ENCODE peak calls at places on chromosome 3, in eight cellular contexts. One of them, this sample, is unnamed.

GRCh38 chr3:170992854-170993253 is 33.7 kb downstream of the SLC2A2 start:
- DNase-seq in IMR-90: peak
- DNase-seq in ovary: no peak
- DNase-seq in tibial nerve: no peak
- DNase-seq in heart left ventricle: no peak
- DNase-seq in A549: no peak
- DNase-seq in vagina: no peak
- DNase-seq in body of pancreas: no peak
- DNase-seq in this sample: no peak

GRCh38 chr3:65146149-65146548 is 458.3 kb upstream of the ADAMTS9 start:
- DNase-seq in IMR-90: no peak
- DNase-seq in ovary: no peak
- DNase-seq in tibial nerve: no peak
- DNase-seq in heart left ventricle: no peak
- DNase-seq in A549: no peak
- DNase-seq in vagina: no peak
- DNase-seq in body of pancreas: peak
- DNase-seq in this sample: no peak

GRCh38 chr3:124964432-124964831 is 29.9 kb upstream of the MUC13 start:
- DNase-seq in IMR-90: peak
- DNase-seq in ovary: no peak
- DNase-seq in tibial nerve: no peak
- DNase-seq in heart left ventricle: no peak
- DNase-seq in A549: no peak
- DNase-seq in vagina: no peak
- DNase-seq in body of pancreas: no peak
- DNase-seq in this sample: no peak

GRCh38 chr3:53846134-53846850 is at the start of the genes CHDH and IL17RB:
- DNase-seq in IMR-90: no peak
- DNase-seq in ovary: peak
- DNase-seq in tibial nerve: no peak
- DNase-seq in heart left ventricle: peak
- DNase-seq in A549: peak
- DNase-seq in vagina: no peak
- DNase-seq in body of pancreas: peak
- DNase-seq in this sample: no peak

GRCh38 chr3:30426319-30426993 is 179.9 kb upstream of the TGFBR2 start:
- DNase-seq in IMR-90: peak
- DNase-seq in ovary: peak
- DNase-seq in tibial nerve: peak
- DNase-seq in heart left ventricle: peak
- DNase-seq in A549: no peak
- DNase-seq in vagina: no peak
- DNase-seq in body of pancreas: peak
- DNase-seq in this sample: peak

GRCh38 chr3:131795382-131796085 is 239.3 kb downstream of the CPNE4 start:
- DNase-seq in IMR-90: no peak
- DNase-seq in ovary: no peak
- DNase-seq in tibial nerve: peak
- DNase-seq in heart left ventricle: no peak
- DNase-seq in A549: no peak
- DNase-seq in vagina: no peak
- DNase-seq in body of pancreas: no peak
- DNase-seq in this sample: no peak

GRCh38 chr3:180135101-180135500 is 98.4 kb upstream of the PEX5L start:
- DNase-seq in IMR-90: no peak
- DNase-seq in ovary: no peak
- DNase-seq in tibial nerve: no peak
- DNase-seq in heart left ventricle: no peak
- DNase-seq in A549: no peak
- DNase-seq in vagina: no peak
- DNase-seq in body of pancreas: no peak
- DNase-seq in this sample: no peak

GRCh38 chr3:196179380-196180308 is 31.6 kb downstream of the ZDHHC19 start:
- DNase-seq in IMR-90: peak
- DNase-seq in ovary: no peak
- DNase-seq in tibial nerve: no peak
- DNase-seq in heart left ventricle: no peak
- DNase-seq in A549: no peak
- DNase-seq in vagina: no peak
- DNase-seq in body of pancreas: no peak
- DNase-seq in this sample: no peak

GRCh38 chr3:10189557-10190374 is 25.0 kb downstream of the IRAK2 start:
- DNase-seq in IMR-90: peak
- DNase-seq in ovary: peak
- DNase-seq in tibial nerve: peak
- DNase-seq in heart left ventricle: peak
- DNase-seq in A549: peak
- DNase-seq in vagina: no peak
- DNase-seq in body of pancreas: peak
- DNase-seq in this sample: peak

GRCh38 chr3:102163039-102163817 is 271.6 kb upstream of the ZPLD1 start:
- DNase-seq in IMR-90: peak
- DNase-seq in ovary: peak
- DNase-seq in tibial nerve: peak
- DNase-seq in heart left ventricle: peak
- DNase-seq in A549: peak
- DNase-seq in vagina: no peak
- DNase-seq in body of pancreas: peak
- DNase-seq in this sample: no peak

GRCh38 chr3:175179055-175179454 is 319.9 kb downstream of the NAALADL2 start:
- DNase-seq in IMR-90: peak
- DNase-seq in ovary: no peak
- DNase-seq in tibial nerve: no peak
- DNase-seq in heart left ventricle: no peak
- DNase-seq in A549: peak
- DNase-seq in vagina: no peak
- DNase-seq in body of pancreas: no peak
- DNase-seq in this sample: no peak

GRCh38 chr3:12679468-12679867 is 15.6 kb upstream of the RAF1 start:
- DNase-seq in IMR-90: peak
- DNase-seq in ovary: no peak
- DNase-seq in tibial nerve: no peak
- DNase-seq in heart left ventricle: peak
- DNase-seq in A549: peak
- DNase-seq in vagina: no peak
- DNase-seq in body of pancreas: no peak
- DNase-seq in this sample: no peak

GRCh38 chr3:181510500-181510899 is 201.2 kb upstream of the SOX2 start:
- DNase-seq in IMR-90: no peak
- DNase-seq in ovary: no peak
- DNase-seq in tibial nerve: no peak
- DNase-seq in heart left ventricle: no peak
- DNase-seq in A549: no peak
- DNase-seq in vagina: no peak
- DNase-seq in body of pancreas: no peak
- DNase-seq in this sample: no peak

DNA sequence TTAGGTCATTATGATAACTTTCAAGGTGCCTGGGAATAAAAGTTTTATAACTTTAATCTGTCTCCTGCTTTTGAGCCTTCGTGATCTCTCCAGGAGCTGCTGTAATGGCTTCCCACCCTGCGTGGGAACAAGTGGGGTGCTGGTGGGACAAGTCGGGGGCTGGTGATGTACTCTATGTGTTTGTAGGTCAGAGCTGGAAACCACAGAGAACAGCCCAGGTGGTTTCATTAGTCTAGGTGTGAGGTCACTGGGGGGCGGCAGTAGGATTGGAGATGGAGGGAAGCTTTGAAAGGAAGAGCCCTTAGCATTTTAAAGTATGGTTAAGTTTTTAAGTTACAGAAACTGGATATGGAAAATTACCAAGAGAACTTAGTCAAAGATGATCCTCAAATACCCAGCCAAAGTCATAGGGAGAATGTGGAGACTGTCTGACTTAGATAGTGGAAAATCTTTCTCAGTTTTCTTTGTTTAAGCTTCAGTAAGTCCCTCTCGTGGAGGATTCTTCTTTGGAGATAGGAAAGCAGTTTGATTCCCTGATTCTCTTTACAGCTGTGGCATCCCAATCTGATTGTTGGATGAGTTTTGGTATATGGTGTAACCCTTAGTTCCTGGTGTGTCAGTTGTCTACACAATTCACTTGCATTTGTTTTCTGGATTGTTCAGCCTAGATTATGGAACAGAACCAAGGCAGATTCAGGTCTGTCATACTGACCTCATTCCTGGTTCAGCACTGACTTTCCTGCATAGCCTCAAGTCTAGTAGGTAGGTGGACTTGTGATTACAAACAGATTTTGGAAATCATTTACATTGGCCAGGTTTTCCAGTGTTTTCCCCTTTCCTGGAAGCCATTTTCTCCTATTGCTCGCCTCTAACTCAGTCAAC is 115.6 kb downstream of the FNDC3B start:
- DNase-seq in IMR-90: no peak
- DNase-seq in ovary: no peak
- DNase-seq in tibial nerve: no peak
- DNase-seq in heart left ventricle: no peak
- DNase-seq in A549: no peak
- DNase-seq in vagina: no peak
- DNase-seq in body of pancreas: no peak
- DNase-seq in this sample: no peak
- TF ChIP-seq POLR2A in IMR-90: no peak
- TF ChIP-seq POLR2A in ovary: no peak
- TF ChIP-seq POLR2A in tibial nerve: no peak
- TF ChIP-seq POLR2A in heart left ventricle: no peak
- TF ChIP-seq POLR2A in A549: no peak
- TF ChIP-seq POLR2A in vagina: no peak
- TF ChIP-seq POLR2A in body of pancreas: no peak
- TF ChIP-seq POLR2A in this sample: no peak

GRCh38 chr3:158701666-158702065 is 29.2 kb upstream of the LXN start:
- DNase-seq in IMR-90: peak
- DNase-seq in ovary: no peak
- DNase-seq in tibial nerve: no peak
- DNase-seq in heart left ventricle: no peak
- DNase-seq in A549: no peak
- DNase-seq in vagina: no peak
- DNase-seq in body of pancreas: no peak
- DNase-seq in this sample: no peak
- H3K27ac ChIP-seq in IMR-90: peak
- H3K27ac ChIP-seq in ovary: no peak
- H3K27ac ChIP-seq in tibial nerve: no peak
- H3K27ac ChIP-seq in heart left ventricle: no peak
- H3K27ac ChIP-seq in A549: no peak
- H3K27ac ChIP-seq in vagina: no peak
- H3K27ac ChIP-seq in body of pancreas: no peak
- H3K27ac ChIP-seq in this sample: no peak

DNA sequence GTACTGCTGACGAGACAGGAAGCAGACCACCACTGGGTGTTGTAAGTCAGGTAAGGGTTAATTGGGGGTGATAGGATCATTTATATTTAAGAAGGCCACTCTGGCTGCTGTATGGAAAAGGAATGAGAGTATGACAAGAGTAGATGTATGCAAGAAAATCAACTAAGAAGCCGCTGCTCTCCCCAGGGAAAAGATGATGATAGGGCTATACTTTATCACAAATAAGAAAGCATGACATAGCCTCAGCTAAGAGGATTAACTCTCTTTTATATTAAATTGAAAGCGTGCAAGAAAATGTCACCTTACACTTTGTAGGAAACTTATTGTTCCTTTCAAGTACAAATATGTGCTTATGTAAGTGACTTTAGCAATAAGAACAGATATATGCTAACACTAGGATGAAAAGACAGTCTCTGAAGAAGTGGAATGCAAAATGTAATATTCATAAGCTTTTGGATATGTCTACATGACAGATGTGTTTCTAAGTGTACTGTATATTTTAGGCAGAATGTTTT is 8.8 kb upstream of the NDUFB4 start:
- DNase-seq in IMR-90: no peak
- DNase-seq in ovary: no peak
- DNase-seq in tibial nerve: no peak
- DNase-seq in heart left ventricle: no peak
- DNase-seq in A549: no peak
- DNase-seq in vagina: no peak
- DNase-seq in body of pancreas: no peak
- DNase-seq in this sample: no peak
- TF ChIP-seq POLR2A in IMR-90: no peak
- TF ChIP-seq POLR2A in ovary: no peak
- TF ChIP-seq POLR2A in tibial nerve: no peak
- TF ChIP-seq POLR2A in heart left ventricle: no peak
- TF ChIP-seq POLR2A in A549: no peak
- TF ChIP-seq POLR2A in vagina: no peak
- TF ChIP-seq POLR2A in body of pancreas: no peak
- TF ChIP-seq POLR2A in this sample: no peak

GRCh38 chr3:24709921-24710320 is 215.3 kb upstream of the THRB start:
- DNase-seq in IMR-90: no peak
- DNase-seq in ovary: no peak
- DNase-seq in tibial nerve: no peak
- DNase-seq in heart left ventricle: peak
- DNase-seq in A549: no peak
- DNase-seq in vagina: no peak
- DNase-seq in body of pancreas: no peak
- DNase-seq in this sample: no peak

GRCh38 chr3:24715171-24715792 is 220.6 kb upstream of the THRB start:
- DNase-seq in IMR-90: no peak
- DNase-seq in ovary: no peak
- DNase-seq in tibial nerve: no peak
- DNase-seq in heart left ventricle: no peak
- DNase-seq in A549: no peak
- DNase-seq in vagina: no peak
- DNase-seq in body of pancreas: no peak
- DNase-seq in this sample: no peak

DNA sequence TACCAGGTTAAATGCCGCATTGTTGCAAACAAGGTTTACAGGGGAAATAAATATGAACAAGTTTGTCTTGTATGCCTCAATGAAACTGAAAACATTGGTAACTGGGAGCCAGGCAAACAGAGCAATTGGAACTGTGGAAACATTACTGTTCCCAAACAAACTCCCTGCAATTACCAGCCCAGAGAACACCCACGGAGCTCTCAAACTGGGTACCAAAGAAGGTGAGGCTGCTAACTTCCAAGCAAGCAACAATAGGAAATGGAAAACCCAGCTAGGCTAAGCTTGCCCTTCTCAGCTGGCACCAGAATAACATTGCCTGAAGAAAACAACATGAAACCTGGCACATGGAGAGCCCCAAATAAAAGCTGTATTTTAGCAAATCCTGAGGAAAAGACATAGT is 218.9 kb upstream of the THRB start:
- DNase-seq in IMR-90: no peak
- DNase-seq in ovary: no peak
- DNase-seq in tibial nerve: no peak
- DNase-seq in heart left ventricle: no peak
- DNase-seq in A549: no peak
- DNase-seq in vagina: no peak
- DNase-seq in body of pancreas: no peak
- DNase-seq in this sample: no peak
- H3K27ac ChIP-seq in IMR-90: no peak
- H3K27ac ChIP-seq in ovary: no peak
- H3K27ac ChIP-seq in tibial nerve: no peak
- H3K27ac ChIP-seq in heart left ventricle: no peak
- H3K27ac ChIP-seq in A549: no peak
- H3K27ac ChIP-seq in vagina: no peak
- H3K27ac ChIP-seq in body of pancreas: no peak
- H3K27ac ChIP-seq in this sample: no peak

GRCh38 chr3:167735233-167736107 is at the start of gene SERPINI1:
- DNase-seq in IMR-90: peak
- DNase-seq in ovary: peak
- DNase-seq in tibial nerve: peak
- DNase-seq in heart left ventricle: peak
- DNase-seq in A549: peak
- DNase-seq in vagina: peak
- DNase-seq in body of pancreas: peak
- DNase-seq in this sample: peak
- TF ChIP-seq POLR2A in IMR-90: no peak
- TF ChIP-seq POLR2A in ovary: peak
- TF ChIP-seq POLR2A in tibial nerve: peak
- TF ChIP-seq POLR2A in heart left ventricle: no peak
- TF ChIP-seq POLR2A in A549: peak
- TF ChIP-seq POLR2A in vagina: peak
- TF ChIP-seq POLR2A in body of pancreas: peak
- TF ChIP-seq POLR2A in this sample: peak

GRCh38 chr3:45690331-45691035 is 1.3 kb downstream of the SACM1L start:
- DNase-seq in IMR-90: no peak
- DNase-seq in ovary: no peak
- DNase-seq in tibial nerve: no peak
- DNase-seq in heart left ventricle: no peak
- DNase-seq in A549: no peak
- DNase-seq in vagina: no peak
- DNase-seq in body of pancreas: no peak
- DNase-seq in this sample: no peak
- H3K27ac ChIP-seq in IMR-90: peak
- H3K27ac ChIP-seq in ovary: no peak
- H3K27ac ChIP-seq in tibial nerve: no peak
- H3K27ac ChIP-seq in heart left ventricle: peak
- H3K27ac ChIP-seq in A549: peak
- H3K27ac ChIP-seq in vagina: peak
- H3K27ac ChIP-seq in body of pancreas: peak
- H3K27ac ChIP-seq in this sample: peak

This sample was measured in sigmoid colon.